ENCODE peak calls at places on chromosomes 6 and 20, in nine cellular contexts. C is heart left ventricle, U is NCI-H2227 treated with DMSO at 0.1 percent for 48 hours, F is GOT3, P is amniotic stem cell, A is dermis microvascular lymphatic vessel endothelial cell, D is smooth muscle cell of the brain vasculature, L is Right ventricle myocardium superior, B is NCI-H2029. X is an unnamed sample.

GRCh38 chr6:157328108-157328692 is 4.9 kb upstream of the TMEM242 start:
- DNase-seq in C (no peak), U (no peak), F (no peak), P (no peak), A (peak), D (no peak), L (no peak), B (no peak), X (no peak)

GRCh38 chr20:1842281-1842680 is 52.9 kb upstream of the SIRPA start:
- DNase-seq in C (no peak), U (no peak), F (no peak), P (no peak), A (no peak), D (no peak), L (no peak), B (no peak), X (no peak)

GRCh38 chr6:117204903-117205302 is 60.5 kb upstream of the VGLL2 start:
- DNase-seq in C (no peak), U (no peak), F (no peak), P (no peak), A (no peak), D (no peak), L (no peak), B (no peak), X (no peak)

GRCh38 chr6:10414766-10415592 is at the start of gene TFAP2A:
- DNase-seq in C (no peak), U (no peak), F (no peak), P (peak), A (peak), D (no peak), L (no peak), B (no peak), X (peak)

GRCh38 chr20:3000852-3001523 is 42.4 kb upstream of the GNRH2 start:
- DNase-seq in C (no peak), U (peak), F (no peak), P (no peak), A (peak), D (peak), L (no peak), B (no peak), X (no peak)

GRCh38 chr6:151998784-151999183 is 191.3 kb downstream of the ESR1 start:
- DNase-seq in C (no peak), U (no peak), F (no peak), P (no peak), A (no peak), D (no peak), L (no peak), B (no peak), X (no peak)

GRCh38 chr6:63427951-63428350 is 108.2 kb upstream of the LGSN start:
- DNase-seq in C (no peak), U (no peak), F (no peak), P (no peak), A (no peak), D (no peak), L (no peak), B (no peak), X (no peak)

GRCh38 chr6:29769336-29769735 is 46.1 kb downstream of the HLA-F start:
- DNase-seq in C (no peak), U (no peak), F (no peak), P (no peak), A (no peak), D (no peak), L (no peak), B (no peak), X (no peak)

GRCh38 chr6:170221753-170222400 is 69.0 kb downstream of the DLL1 start:
- DNase-seq in C (no peak), U (no peak), F (no peak), P (no peak), A (no peak), D (no peak), L (no peak), B (no peak), X (no peak)

X was measured in pulmonary artery endothelial cell.